ENCODE peak calls at places on chromosome 14, in seven cellular contexts. Y, S, E, M, W, D and H are unnamed samples.

GRCh38 chr14:34539407-34540180 is at the start of gene EAPP:
- DNase-seq in Y (no peak), S (peak; percentile 97), E (peak; percentile 97), M (peak; percentile 95), W (peak; percentile 96), D (peak; percentile 97), H (peak; percentile 98)

GRCh38 chr14:65791551-65791981 is 379.0 kb downstream of the FUT8 start:
- DNase-seq in Y (peak; percentile 20), S (peak; percentile 2), E (peak; percentile 88), M (no peak), W (peak; percentile 74), D (peak; percentile 79), H (no peak)

GRCh38 chr14:99552021-99552553 is 51.9 kb downstream of the CCDC85C start:
- DNase-seq in Y (no peak), S (no peak), E (no peak), M (no peak), W (no peak), D (no peak), H (no peak)

GRCh38 chr14:78399316-78399889 is 229.2 kb downstream of the NRXN3 start:
- DNase-seq in Y (no peak), S (peak; percentile 53), E (peak; percentile 16), M (peak; percentile 31), W (no peak), D (no peak), H (no peak)

GRCh38 chr14:65255583-65256443 is 153.5 kb upstream of the MAX start:
- DNase-seq in Y (no peak), S (peak; percentile 95), E (no peak), M (peak; percentile 89), W (no peak), D (no peak), H (no peak)

GRCh38 chr14:21385170-21385904 is 1.5 kb upstream of the SUPT16H start:
- DNase-seq in Y (no peak), S (peak; percentile 3), E (no peak), M (no peak), W (no peak), D (no peak), H (peak; percentile 25)

GRCh38 chr14:63510538-63510937 is 32.6 kb downstream of the PPP2R5E start:
- DNase-seq in Y (no peak), S (no peak), E (no peak), M (no peak), W (no peak), D (no peak), H (no peak)

GRCh38 chr14:75800792-75801191 is 139.7 kb downstream of the TTLL5 start:
- DNase-seq in Y (no peak), S (no peak), E (no peak), M (no peak), W (no peak), D (no peak), H (no peak)

GRCh38 chr14:71594828-71595227 is 337.4 kb upstream of the RGS6 start:
- DNase-seq in Y (no peak), S (no peak), E (no peak), M (no peak), W (no peak), D (no peak), H (no peak)

GRCh38 chr14:94621358-94622134 is 9.4 kb downstream of the SERPINA3 start:
- DNase-seq in Y (no peak), S (no peak), E (no peak), M (no peak), W (no peak), D (no peak), H (no peak)

GRCh38 chr14:91580886-91581615 is 70.9 kb upstream of the PPP4R3A start:
- DNase-seq in Y (no peak), S (peak; percentile 83), E (no peak), M (no peak), W (no peak), D (no peak), H (no peak)

GRCh38 chr14:79419571-79420327 is 791.6 kb downstream of the DIO2 start:
- DNase-seq in Y (no peak), S (no peak), E (no peak), M (no peak), W (no peak), D (no peak), H (no peak)

GRCh38 chr14:95370076-95370475 is 50.4 kb upstream of the CLMN start:
- DNase-seq in Y (no peak), S (no peak), E (no peak), M (no peak), W (no peak), D (no peak), H (no peak)

GRCh38 chr14:96597680-96598079 is 95.5 kb downstream of the PAPOLA start:
- DNase-seq in Y (no peak), S (no peak), E (no peak), M (no peak), W (no peak), D (no peak), H (no peak)

GRCh38 chr14:56117765-56118610 is at the start of gene PELI2:
- DNase-seq in Y (peak; percentile 40), S (peak; percentile 52), E (peak; percentile 65), M (peak; percentile 85), W (peak; percentile 51), D (peak; percentile 56), H (peak; percentile 34)

GRCh38 chr14:35353409-35354172 is 51.0 kb downstream of the NFKBIA start:
- DNase-seq in Y (no peak), S (no peak), E (no peak), M (no peak), W (no peak), D (no peak), H (no peak)

GRCh38 chr14:43041976-43042375 is 1435.3 kb downstream of the LRFN5 start:
- DNase-seq in Y (no peak), S (no peak), E (no peak), M (no peak), W (no peak), D (no peak), H (no peak)

GRCh38 chr14:80587096-80587724 is 354.3 kb downstream of the CEP128 start:
- DNase-seq in Y (no peak), S (peak; percentile 57), E (peak; percentile 51), M (no peak), W (peak; percentile 47), D (no peak), H (no peak)

GRCh38 chr14:101359221-101360044 is 201.9 kb upstream of the DIO3 start:
- DNase-seq in Y (no peak), S (no peak), E (no peak), M (no peak), W (peak; percentile 1), D (no peak), H (no peak)

GRCh38 chr14:92253381-92253894 is 69.5 kb upstream of the SLC24A4 start:
- DNase-seq in Y (no peak), S (no peak), E (no peak), M (no peak), W (no peak), D (no peak), H (no peak)

GRCh38 chr14:58815046-58815701 is 177.4 kb downstream of the DACT1 start:
- DNase-seq in Y (no peak), S (no peak), E (peak; percentile 77), M (no peak), W (peak; percentile 45), D (no peak), H (no peak)